ENCODE peak calls at places on chromosome 16, in ten cellular contexts. K, W, H, U, F, X, D, J, T and C are unnamed samples.

GRCh38 chr16:54506691-54507090 is 220.1 kb upstream of the IRX3 start:
- DNase-seq in X (no peak), K (no peak), D (no peak), T (peak), U (no peak), H (no peak), W (no peak), F (no peak), J (peak), C (no peak)

GRCh38 chr16:2061526-2061925 is 13.7 kb downstream of the TSC2 start:
- DNase-seq in W (no peak), U (no peak), K (no peak), T (no peak), J (no peak), D (no peak), F (no peak), X (no peak), H (no peak), C (no peak)

GRCh38 chr16:12258806-12259205 is 282.3 kb downstream of the SNX29 start:
- DNase-seq in K (no peak), H (no peak), J (no peak), X (no peak), D (no peak), U (no peak), T (no peak), F (no peak), W (no peak), C (no peak)

GRCh38 chr16:78768723-78769122 is 669.3 kb downstream of the WWOX start:
- DNase-seq in H (no peak), X (no peak), U (peak), T (no peak), D (no peak), F (no peak), K (no peak), W (no peak), J (no peak), C (no peak)

GRCh38 chr16:2910441-2910840 is 1.3 kb upstream of the FLYWCH1 start:
- DNase-seq in J (no peak), F (no peak), K (no peak), X (no peak), T (no peak), U (no peak), H (no peak), D (no peak), W (peak), C (no peak)

GRCh38 chr16:47925811-47926460 is 229.9 kb downstream of the ABCC12 start:
- DNase-seq in F (peak), D (no peak), H (no peak), J (no peak), K (no peak), U (no peak), T (no peak), X (no peak), W (no peak), C (no peak)

GRCh38 chr16:16120382-16121184 is 102.7 kb downstream of the ABCC6 start:
- DNase-seq in J (peak), U (no peak), W (no peak), F (no peak), X (no peak), H (no peak), K (no peak), D (peak), T (no peak), C (no peak)

GRCh38 chr16:48013476-48013875 is 142.3 kb downstream of the ABCC12 start:
- DNase-seq in D (no peak), K (no peak), T (no peak), F (peak), W (no peak), U (no peak), H (no peak), J (no peak), X (no peak), C (no peak)

GRCh38 chr16:15572329-15573001 is 70.5 kb downstream of the MARF1 start:
- DNase-seq in D (no peak), J (no peak), U (no peak), H (no peak), K (peak), T (no peak), F (peak), X (no peak), W (peak), C (no peak)

GRCh38 chr16:84195201-84196093 is 4.5 kb downstream of the ADAD2 start:
- DNase-seq in K (no peak), X (no peak), D (no peak), F (no peak), W (no peak), T (no peak), J (peak), H (no peak), U (no peak), C (no peak)

GRCh38 chr16:88914750-88915368 is 48.4 kb upstream of the PABPN1L start:
- DNase-seq in H (no peak), F (peak), W (peak), J (peak), T (no peak), K (no peak), X (no peak), U (no peak), D (no peak), C (no peak)

GRCh38 chr16:8655184-8655717 is 19.2 kb upstream of the ABAT start:
- DNase-seq in X (no peak), D (no peak), J (no peak), T (peak), H (no peak), F (peak), U (peak), W (no peak), K (no peak), C (no peak)

GRCh38 chr16:87836346-87836843 is 32.9 kb downstream of the SLC7A5 start:
- DNase-seq in X (no peak), K (no peak), F (no peak), J (peak), U (no peak), W (no peak), D (no peak), H (no peak), T (no peak), C (no peak)
- H3K4me3 ChIP-seq in X (no peak), K (no peak), F (no peak), J (no peak), U (no peak), W (no peak), D (no peak), H (no peak), T (no peak), C (no peak)

DNA sequence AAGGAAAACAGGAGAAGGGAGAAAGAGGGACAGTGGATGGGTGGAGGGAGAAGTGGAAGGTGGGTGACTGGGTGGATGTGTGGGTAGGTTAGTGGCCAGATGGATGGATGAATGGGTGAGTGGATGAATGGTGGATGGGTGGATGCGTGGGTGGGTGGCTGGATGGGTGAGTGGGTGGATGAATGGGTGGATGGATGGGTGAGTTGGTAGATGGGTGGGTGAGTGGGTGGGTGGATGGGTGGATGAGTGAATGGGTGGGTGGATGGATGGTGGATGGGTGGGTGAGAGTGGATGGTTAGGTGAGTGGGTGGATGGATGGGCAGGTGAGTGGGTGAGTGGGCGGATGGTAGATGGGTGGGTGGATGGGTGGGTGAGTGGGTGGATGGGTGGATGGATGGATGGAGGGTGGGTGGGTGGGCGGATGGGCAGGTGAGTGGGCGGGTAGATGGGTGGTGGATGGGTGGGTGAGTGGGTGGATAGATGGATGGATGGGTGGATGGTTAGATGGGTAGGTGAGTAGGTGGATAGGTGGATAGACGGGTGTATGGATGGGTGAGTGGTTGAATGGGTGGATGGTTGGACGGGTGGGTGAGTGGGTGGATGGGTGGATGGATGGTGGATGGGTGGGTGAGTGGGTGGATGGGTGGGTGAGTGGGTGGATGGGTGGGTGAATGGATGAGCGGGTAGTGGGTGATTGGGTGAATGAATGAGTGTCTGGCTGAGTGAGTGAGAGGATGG is 702 bp upstream of the MARVELD3 start:
- DNase-seq in U (no peak), X (no peak), W (no peak), T (no peak), H (no peak), D (no peak), F (no peak), K (no peak), J (no peak), C (no peak)
- H3K4me3 ChIP-seq in U (no peak), X (peak), W (no peak), T (peak), H (peak), D (peak), F (no peak), K (no peak), J (no peak), C (no peak)

GRCh38 chr16:87043273-87044030 is 273.7 kb downstream of the C16orf95 start:
- DNase-seq in H (no peak), J (peak), T (no peak), K (no peak), W (no peak), D (no peak), F (peak), U (no peak), X (no peak), C (no peak)
- H3K4me3 ChIP-seq in H (no peak), J (no peak), T (no peak), K (no peak), W (no peak), D (no peak), F (no peak), U (no peak), X (no peak), C (no peak)

GRCh38 chr16:56357765-56358322 is 67.5 kb downstream of the AMFR start:
- DNase-seq in F (no peak), D (peak), J (peak), U (peak), K (no peak), W (no peak), T (peak), X (no peak), H (no peak), C (no peak)
- H3K4me3 ChIP-seq in F (no peak), D (no peak), J (no peak), U (no peak), K (no peak), W (no peak), T (no peak), X (no peak), H (no peak), C (no peak)

DNA sequence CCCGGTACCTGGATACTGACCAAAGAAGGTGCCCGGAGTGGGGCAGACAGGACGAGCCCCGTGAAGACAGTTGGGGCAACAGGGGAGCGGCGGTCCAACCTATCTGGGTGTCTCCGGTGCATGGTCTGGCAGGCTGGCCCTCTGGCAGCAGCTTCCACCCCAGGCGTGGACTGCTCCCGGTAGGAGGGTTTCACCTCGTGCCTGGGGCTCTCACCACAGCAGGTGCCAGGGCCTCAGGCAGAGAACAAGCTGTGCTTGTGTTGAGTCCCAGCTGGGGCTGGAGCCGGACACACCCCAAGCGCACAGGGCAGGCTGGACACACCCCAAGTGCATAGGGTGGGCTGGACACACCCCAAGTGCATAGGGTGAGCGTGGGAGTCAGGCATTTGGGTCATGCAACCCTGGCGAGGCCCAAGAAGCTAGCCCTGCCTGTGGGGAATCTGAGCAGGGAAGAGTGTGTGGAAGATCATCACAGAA is 1.5 kb upstream of the FBXL16 start:
- DNase-seq in J (no peak), K (no peak), U (no peak), W (no peak), F (no peak), D (no peak), X (no peak), T (no peak), H (no peak), C (no peak)
- H3K4me3 ChIP-seq in J (no peak), K (no peak), U (no peak), W (no peak), F (no peak), D (no peak), X (no peak), T (peak), H (no peak), C (no peak)

GRCh38 chr16:77233799-77234502 is 34.7 kb downstream of the SYCE1L start:
- DNase-seq in W (no peak), J (no peak), K (no peak), H (no peak), D (no peak), T (no peak), F (no peak), U (no peak), X (no peak), C (no peak)
- H3K4me3 ChIP-seq in W (no peak), J (no peak), K (no peak), H (no peak), D (no peak), T (no peak), F (no peak), U (no peak), X (no peak), C (no peak)

GRCh38 chr16:641326-642188 is at the start of gene MCRIP2:
- DNase-seq in W (no peak), H (peak), U (peak), K (no peak), T (peak), D (peak), X (peak), F (peak), J (peak), C (peak)

GRCh38 chr16:644556-644955 is 2.9 kb downstream of the MCRIP2 start:
- DNase-seq in K (no peak), J (no peak), U (no peak), T (no peak), W (no peak), F (no peak), D (no peak), X (no peak), H (no peak), C (no peak)

GRCh38 chr16:640614-641013 is 1.0 kb upstream of the MCRIP2 start:
- DNase-seq in T (no peak), F (no peak), K (no peak), J (no peak), W (no peak), D (no peak), H (no peak), U (no peak), X (no peak), C (no peak)

GRCh38 chr16:642189-643049 is 791 bp downstream of the MCRIP2 start:
- DNase-seq in W (no peak), U (peak), D (peak), H (peak), F (no peak), J (peak), X (peak), K (no peak), T (peak), C (no peak)

GRCh38 chr16:643050-643368 is 1.4 kb downstream of the MCRIP2 start:
- DNase-seq in U (no peak), H (no peak), X (no peak), W (no peak), K (no peak), F (no peak), J (no peak), D (no peak), T (no peak), C (no peak)
- H3K4me3 ChIP-seq in U (peak), H (peak), X (peak), W (peak), K (peak), F (no peak), J (peak), D (peak), T (peak), C (peak)